ENCODE peak calls at places on chromosomes 7 and 10, in six cellular contexts. One of them, this sample, is unnamed.

GRCh38 chr7:74325230-74325565 is 36.0 kb downstream of the CLIP2 start:
- DNase-seq in T-helper 1 cell: no peak
- DNase-seq in IMR-90: no peak
- DNase-seq in iris pigment epithelial cell: no peak
- DNase-seq in stimulated activated CD4-positive, alpha-beta T cell treated with anti-CD3 and anti-CD28 coated beads, TNF-alpha, amount 100 ng/mL, for 4 hours: no peak
- DNase-seq in activated naive CD4-positive, alpha-beta T cell treated with anti-CD3 and anti-CD28 coated beads, Interleukin-2, amount 50 U/mL, for 16 hours: no peak
- DNase-seq in this sample: no peak

GRCh38 chr7:15685358-15686181 is 913 bp downstream of the MEOX2 start:
- DNase-seq in T-helper 1 cell: no peak
- DNase-seq in IMR-90: peak
- DNase-seq in iris pigment epithelial cell: peak
- DNase-seq in stimulated activated CD4-positive, alpha-beta T cell treated with anti-CD3 and anti-CD28 coated beads, TNF-alpha, amount 100 ng/mL, for 4 hours: no peak
- DNase-seq in activated naive CD4-positive, alpha-beta T cell treated with anti-CD3 and anti-CD28 coated beads, Interleukin-2, amount 50 U/mL, for 16 hours: no peak
- DNase-seq in this sample: no peak

GRCh38 chr7:144835166-144835611 is 664 bp downstream of the TPK1 start:
- DNase-seq in T-helper 1 cell: peak
- DNase-seq in IMR-90: peak
- DNase-seq in iris pigment epithelial cell: peak
- DNase-seq in stimulated activated CD4-positive, alpha-beta T cell treated with anti-CD3 and anti-CD28 coated beads, TNF-alpha, amount 100 ng/mL, for 4 hours: no peak
- DNase-seq in activated naive CD4-positive, alpha-beta T cell treated with anti-CD3 and anti-CD28 coated beads, Interleukin-2, amount 50 U/mL, for 16 hours: no peak
- DNase-seq in this sample: no peak

GRCh38 chr10:71757450-71757918 is 15.8 kb downstream of the VSIR start:
- DNase-seq in T-helper 1 cell: no peak
- DNase-seq in IMR-90: no peak
- DNase-seq in iris pigment epithelial cell: no peak
- DNase-seq in stimulated activated CD4-positive, alpha-beta T cell treated with anti-CD3 and anti-CD28 coated beads, TNF-alpha, amount 100 ng/mL, for 4 hours: no peak
- DNase-seq in activated naive CD4-positive, alpha-beta T cell treated with anti-CD3 and anti-CD28 coated beads, Interleukin-2, amount 50 U/mL, for 16 hours: no peak
- DNase-seq in this sample: no peak

GRCh38 chr10:28595618-28596017 is 62.7 kb downstream of the WAC start:
- DNase-seq in T-helper 1 cell: no peak
- DNase-seq in IMR-90: peak
- DNase-seq in iris pigment epithelial cell: peak
- DNase-seq in stimulated activated CD4-positive, alpha-beta T cell treated with anti-CD3 and anti-CD28 coated beads, TNF-alpha, amount 100 ng/mL, for 4 hours: no peak
- DNase-seq in activated naive CD4-positive, alpha-beta T cell treated with anti-CD3 and anti-CD28 coated beads, Interleukin-2, amount 50 U/mL, for 16 hours: no peak
- DNase-seq in this sample: no peak

GRCh38 chr10:96188911-96189310 is 58.8 kb downstream of the ZNF518A start:
- DNase-seq in T-helper 1 cell: no peak
- DNase-seq in IMR-90: peak
- DNase-seq in iris pigment epithelial cell: peak
- DNase-seq in stimulated activated CD4-positive, alpha-beta T cell treated with anti-CD3 and anti-CD28 coated beads, TNF-alpha, amount 100 ng/mL, for 4 hours: no peak
- DNase-seq in activated naive CD4-positive, alpha-beta T cell treated with anti-CD3 and anti-CD28 coated beads, Interleukin-2, amount 50 U/mL, for 16 hours: no peak
- DNase-seq in this sample: no peak

GRCh38 chr10:102776779-102777417 is 33.1 kb downstream of the WBP1L start:
- DNase-seq in T-helper 1 cell: no peak
- DNase-seq in IMR-90: peak
- DNase-seq in iris pigment epithelial cell: peak
- DNase-seq in stimulated activated CD4-positive, alpha-beta T cell treated with anti-CD3 and anti-CD28 coated beads, TNF-alpha, amount 100 ng/mL, for 4 hours: no peak
- DNase-seq in activated naive CD4-positive, alpha-beta T cell treated with anti-CD3 and anti-CD28 coated beads, Interleukin-2, amount 50 U/mL, for 16 hours: peak
- DNase-seq in this sample: peak

GRCh38 chr7:157612664-157613561 is 276.1 kb downstream of the DNAJB6 start:
- DNase-seq in T-helper 1 cell: peak
- DNase-seq in IMR-90: no peak
- DNase-seq in iris pigment epithelial cell: peak
- DNase-seq in stimulated activated CD4-positive, alpha-beta T cell treated with anti-CD3 and anti-CD28 coated beads, TNF-alpha, amount 100 ng/mL, for 4 hours: peak
- DNase-seq in activated naive CD4-positive, alpha-beta T cell treated with anti-CD3 and anti-CD28 coated beads, Interleukin-2, amount 50 U/mL, for 16 hours: peak
- DNase-seq in this sample: peak

GRCh38 chr7:66330961-66331360 is 125.8 kb downstream of the TPST1 start:
- DNase-seq in T-helper 1 cell: no peak
- DNase-seq in IMR-90: peak
- DNase-seq in iris pigment epithelial cell: peak
- DNase-seq in stimulated activated CD4-positive, alpha-beta T cell treated with anti-CD3 and anti-CD28 coated beads, TNF-alpha, amount 100 ng/mL, for 4 hours: no peak
- DNase-seq in activated naive CD4-positive, alpha-beta T cell treated with anti-CD3 and anti-CD28 coated beads, Interleukin-2, amount 50 U/mL, for 16 hours: no peak
- DNase-seq in this sample: no peak

GRCh38 chr10:62348029-62348428 is 26.1 kb upstream of the ZNF365 start:
- DNase-seq in T-helper 1 cell: no peak
- DNase-seq in IMR-90: no peak
- DNase-seq in iris pigment epithelial cell: no peak
- DNase-seq in stimulated activated CD4-positive, alpha-beta T cell treated with anti-CD3 and anti-CD28 coated beads, TNF-alpha, amount 100 ng/mL, for 4 hours: no peak
- DNase-seq in activated naive CD4-positive, alpha-beta T cell treated with anti-CD3 and anti-CD28 coated beads, Interleukin-2, amount 50 U/mL, for 16 hours: no peak
- DNase-seq in this sample: no peak

GRCh38 chr10:131676046-131676445 is 224.8 kb upstream of the PPP2R2D start:
- DNase-seq in T-helper 1 cell: no peak
- DNase-seq in IMR-90: no peak
- DNase-seq in iris pigment epithelial cell: no peak
- DNase-seq in stimulated activated CD4-positive, alpha-beta T cell treated with anti-CD3 and anti-CD28 coated beads, TNF-alpha, amount 100 ng/mL, for 4 hours: no peak
- DNase-seq in activated naive CD4-positive, alpha-beta T cell treated with anti-CD3 and anti-CD28 coated beads, Interleukin-2, amount 50 U/mL, for 16 hours: no peak
- DNase-seq in this sample: no peak

GRCh38 chr10:129397198-129397974 is 69.7 kb upstream of the MGMT start:
- DNase-seq in T-helper 1 cell: no peak
- DNase-seq in IMR-90: no peak
- DNase-seq in iris pigment epithelial cell: no peak
- DNase-seq in stimulated activated CD4-positive, alpha-beta T cell treated with anti-CD3 and anti-CD28 coated beads, TNF-alpha, amount 100 ng/mL, for 4 hours: no peak
- DNase-seq in activated naive CD4-positive, alpha-beta T cell treated with anti-CD3 and anti-CD28 coated beads, Interleukin-2, amount 50 U/mL, for 16 hours: no peak
- DNase-seq in this sample: no peak

GRCh38 chr7:87702326-87702725 is 74.1 kb downstream of the RUNDC3B start:
- DNase-seq in T-helper 1 cell: no peak
- DNase-seq in IMR-90: peak
- DNase-seq in iris pigment epithelial cell: peak
- DNase-seq in stimulated activated CD4-positive, alpha-beta T cell treated with anti-CD3 and anti-CD28 coated beads, TNF-alpha, amount 100 ng/mL, for 4 hours: no peak
- DNase-seq in activated naive CD4-positive, alpha-beta T cell treated with anti-CD3 and anti-CD28 coated beads, Interleukin-2, amount 50 U/mL, for 16 hours: no peak
- DNase-seq in this sample: no peak

GRCh38 chr10:103901299-103901698 is 16.7 kb downstream of the STN1 start:
- DNase-seq in T-helper 1 cell: no peak
- DNase-seq in IMR-90: no peak
- DNase-seq in iris pigment epithelial cell: no peak
- DNase-seq in stimulated activated CD4-positive, alpha-beta T cell treated with anti-CD3 and anti-CD28 coated beads, TNF-alpha, amount 100 ng/mL, for 4 hours: no peak
- DNase-seq in activated naive CD4-positive, alpha-beta T cell treated with anti-CD3 and anti-CD28 coated beads, Interleukin-2, amount 50 U/mL, for 16 hours: no peak
- DNase-seq in this sample: no peak

GRCh38 chr10:37732685-37733084 is 124.7 kb downstream of the ZNF248 start:
- DNase-seq in T-helper 1 cell: no peak
- DNase-seq in IMR-90: peak
- DNase-seq in iris pigment epithelial cell: peak
- DNase-seq in stimulated activated CD4-positive, alpha-beta T cell treated with anti-CD3 and anti-CD28 coated beads, TNF-alpha, amount 100 ng/mL, for 4 hours: no peak
- DNase-seq in activated naive CD4-positive, alpha-beta T cell treated with anti-CD3 and anti-CD28 coated beads, Interleukin-2, amount 50 U/mL, for 16 hours: no peak
- DNase-seq in this sample: no peak

GRCh38 chr10:26857991-26858706 is 2.6 kb downstream of the ABI1 start:
- DNase-seq in T-helper 1 cell: no peak
- DNase-seq in IMR-90: peak
- DNase-seq in iris pigment epithelial cell: peak
- DNase-seq in stimulated activated CD4-positive, alpha-beta T cell treated with anti-CD3 and anti-CD28 coated beads, TNF-alpha, amount 100 ng/mL, for 4 hours: no peak
- DNase-seq in activated naive CD4-positive, alpha-beta T cell treated with anti-CD3 and anti-CD28 coated beads, Interleukin-2, amount 50 U/mL, for 16 hours: no peak
- DNase-seq in this sample: no peak

GRCh38 chr7:76063525-76063924 is 15.6 kb downstream of the MDH2 start:
- DNase-seq in T-helper 1 cell: no peak
- DNase-seq in IMR-90: no peak
- DNase-seq in iris pigment epithelial cell: no peak
- DNase-seq in stimulated activated CD4-positive, alpha-beta T cell treated with anti-CD3 and anti-CD28 coated beads, TNF-alpha, amount 100 ng/mL, for 4 hours: no peak
- DNase-seq in activated naive CD4-positive, alpha-beta T cell treated with anti-CD3 and anti-CD28 coated beads, Interleukin-2, amount 50 U/mL, for 16 hours: no peak
- DNase-seq in this sample: no peak

GRCh38 chr10:127878474-127879055 is 14.2 kb downstream of the CLRN3 start:
- DNase-seq in T-helper 1 cell: no peak
- DNase-seq in IMR-90: no peak
- DNase-seq in iris pigment epithelial cell: no peak
- DNase-seq in stimulated activated CD4-positive, alpha-beta T cell treated with anti-CD3 and anti-CD28 coated beads, TNF-alpha, amount 100 ng/mL, for 4 hours: no peak
- DNase-seq in activated naive CD4-positive, alpha-beta T cell treated with anti-CD3 and anti-CD28 coated beads, Interleukin-2, amount 50 U/mL, for 16 hours: no peak
- DNase-seq in this sample: no peak

GRCh38 chr10:78286186-78286585 is 252.5 kb downstream of the RPS24 start:
- DNase-seq in T-helper 1 cell: no peak
- DNase-seq in IMR-90: no peak
- DNase-seq in iris pigment epithelial cell: no peak
- DNase-seq in stimulated activated CD4-positive, alpha-beta T cell treated with anti-CD3 and anti-CD28 coated beads, TNF-alpha, amount 100 ng/mL, for 4 hours: no peak
- DNase-seq in activated naive CD4-positive, alpha-beta T cell treated with anti-CD3 and anti-CD28 coated beads, Interleukin-2, amount 50 U/mL, for 16 hours: no peak
- DNase-seq in this sample: no peak

GRCh38 chr10:60524541-60524940 is 134.9 kb upstream of the ANK3 start:
- DNase-seq in T-helper 1 cell: no peak
- DNase-seq in IMR-90: peak
- DNase-seq in iris pigment epithelial cell: peak
- DNase-seq in stimulated activated CD4-positive, alpha-beta T cell treated with anti-CD3 and anti-CD28 coated beads, TNF-alpha, amount 100 ng/mL, for 4 hours: no peak
- DNase-seq in activated naive CD4-positive, alpha-beta T cell treated with anti-CD3 and anti-CD28 coated beads, Interleukin-2, amount 50 U/mL, for 16 hours: no peak
- DNase-seq in this sample: no peak

GRCh38 chr7:129110575-129111376 is 33.7 kb upstream of the TSPAN33 start:
- DNase-seq in T-helper 1 cell: no peak
- DNase-seq in IMR-90: no peak
- DNase-seq in iris pigment epithelial cell: peak
- DNase-seq in stimulated activated CD4-positive, alpha-beta T cell treated with anti-CD3 and anti-CD28 coated beads, TNF-alpha, amount 100 ng/mL, for 4 hours: no peak
- DNase-seq in activated naive CD4-positive, alpha-beta T cell treated with anti-CD3 and anti-CD28 coated beads, Interleukin-2, amount 50 U/mL, for 16 hours: no peak
- DNase-seq in this sample: no peak

GRCh38 chr10:113897693-113898618 is 43.5 kb downstream of the NHLRC2 start:
- DNase-seq in T-helper 1 cell: no peak
- DNase-seq in IMR-90: no peak
- DNase-seq in iris pigment epithelial cell: peak
- DNase-seq in stimulated activated CD4-positive, alpha-beta T cell treated with anti-CD3 and anti-CD28 coated beads, TNF-alpha, amount 100 ng/mL, for 4 hours: no peak
- DNase-seq in activated naive CD4-positive, alpha-beta T cell treated with anti-CD3 and anti-CD28 coated beads, Interleukin-2, amount 50 U/mL, for 16 hours: no peak
- DNase-seq in this sample: no peak

GRCh38 chr10:110446277-110446676 is 51.4 kb upstream of the DUSP5 start:
- DNase-seq in T-helper 1 cell: no peak
- DNase-seq in IMR-90: no peak
- DNase-seq in iris pigment epithelial cell: no peak
- DNase-seq in stimulated activated CD4-positive, alpha-beta T cell treated with anti-CD3 and anti-CD28 coated beads, TNF-alpha, amount 100 ng/mL, for 4 hours: no peak
- DNase-seq in activated naive CD4-positive, alpha-beta T cell treated with anti-CD3 and anti-CD28 coated beads, Interleukin-2, amount 50 U/mL, for 16 hours: no peak
- DNase-seq in this sample: no peak

GRCh38 chr7:117138943-117139690 is 183.7 kb downstream of the WNT2 start:
- DNase-seq in T-helper 1 cell: no peak
- DNase-seq in IMR-90: no peak
- DNase-seq in iris pigment epithelial cell: no peak
- DNase-seq in stimulated activated CD4-positive, alpha-beta T cell treated with anti-CD3 and anti-CD28 coated beads, TNF-alpha, amount 100 ng/mL, for 4 hours: no peak
- DNase-seq in activated naive CD4-positive, alpha-beta T cell treated with anti-CD3 and anti-CD28 coated beads, Interleukin-2, amount 50 U/mL, for 16 hours: no peak
- DNase-seq in this sample: no peak

GRCh38 chr10:3950676-3951275 is 165.8 kb upstream of the KLF6 start:
- DNase-seq in T-helper 1 cell: no peak
- DNase-seq in IMR-90: no peak
- DNase-seq in iris pigment epithelial cell: no peak
- DNase-seq in stimulated activated CD4-positive, alpha-beta T cell treated with anti-CD3 and anti-CD28 coated beads, TNF-alpha, amount 100 ng/mL, for 4 hours: no peak
- DNase-seq in activated naive CD4-positive, alpha-beta T cell treated with anti-CD3 and anti-CD28 coated beads, Interleukin-2, amount 50 U/mL, for 16 hours: no peak
- DNase-seq in this sample: no peak

GRCh38 chr7:46145412-46145811 is 224.3 kb upstream of the IGFBP3 start:
- DNase-seq in T-helper 1 cell: no peak
- DNase-seq in IMR-90: peak
- DNase-seq in iris pigment epithelial cell: peak
- DNase-seq in stimulated activated CD4-positive, alpha-beta T cell treated with anti-CD3 and anti-CD28 coated beads, TNF-alpha, amount 100 ng/mL, for 4 hours: no peak
- DNase-seq in activated naive CD4-positive, alpha-beta T cell treated with anti-CD3 and anti-CD28 coated beads, Interleukin-2, amount 50 U/mL, for 16 hours: no peak
- DNase-seq in this sample: no peak

GRCh38 chr7:56483861-56484550 is 367.8 kb upstream of the NUPR2 start:
- DNase-seq in T-helper 1 cell: no peak
- DNase-seq in IMR-90: no peak
- DNase-seq in iris pigment epithelial cell: no peak
- DNase-seq in stimulated activated CD4-positive, alpha-beta T cell treated with anti-CD3 and anti-CD28 coated beads, TNF-alpha, amount 100 ng/mL, for 4 hours: no peak
- DNase-seq in activated naive CD4-positive, alpha-beta T cell treated with anti-CD3 and anti-CD28 coated beads, Interleukin-2, amount 50 U/mL, for 16 hours: no peak
- DNase-seq in this sample: no peak

GRCh38 chr7:54946764-54947163 is 72.1 kb upstream of the EGFR start:
- DNase-seq in T-helper 1 cell: no peak
- DNase-seq in IMR-90: no peak
- DNase-seq in iris pigment epithelial cell: no peak
- DNase-seq in stimulated activated CD4-positive, alpha-beta T cell treated with anti-CD3 and anti-CD28 coated beads, TNF-alpha, amount 100 ng/mL, for 4 hours: no peak
- DNase-seq in activated naive CD4-positive, alpha-beta T cell treated with anti-CD3 and anti-CD28 coated beads, Interleukin-2, amount 50 U/mL, for 16 hours: no peak
- DNase-seq in this sample: no peak